ENCODE peak calls at places on chromosomes 6 and 20, in four cellular contexts. P is transverse colon, U is ELR, J is Right ventricle myocardium inferior. K is an unnamed sample.

GRCh38 chr20:59163641-59164530 is at the start of gene ZNF831:
- DNase-seq in P (no peak), U (no peak), J (no peak), K (no peak)

GRCh38 chr20:58890073-58890453 is 37.5 kb downstream of the GNAS start:
- DNase-seq in P (no peak), U (no peak), J (peak), K (no peak)

GRCh38 chr6:82396964-82397761 is 33.5 kb downstream of the TPBG start:
- DNase-seq in P (no peak), U (peak), J (no peak), K (no peak)

GRCh38 chr6:26025894-26026832 is 61.1 kb upstream of the HFE start:
- DNase-seq in P (peak), U (peak), J (peak), K (peak)

GRCh38 chr6:166752928-166753721 is 126.1 kb upstream of the RPS6KA2 start:
- DNase-seq in P (no peak), U (no peak), J (no peak), K (no peak)

GRCh38 chr20:53646550-53646949 is 52.9 kb upstream of the ZNF217 start:
- DNase-seq in P (no peak), U (no peak), J (no peak), K (no peak)

GRCh38 chr6:32666420-32667300 is at the start of gene HLA-DQB1:
- DNase-seq in P (no peak), U (peak), J (no peak), K (no peak)

GRCh38 chr6:6105472-6106036 is 98.8 kb upstream of the NRN1 start:
- DNase-seq in P (no peak), U (no peak), J (no peak), K (no peak)

GRCh38 chr20:62134735-62135231 is 8.4 kb downstream of the PSMA7 start:
- DNase-seq in P (no peak), U (peak), J (peak), K (peak)

GRCh38 chr6:83867527-83868161 is 8.2 kb downstream of the CYB5R4 start:
- DNase-seq in P (peak), U (peak), J (peak), K (no peak)

GRCh38 chr6:3729603-3730344 is 21.7 kb downstream of the PXDC1 start:
- DNase-seq in P (no peak), U (no peak), J (no peak), K (no peak)

GRCh38 chr6:117346142-117346930 is 79.4 kb downstream of the ROS1 start:
- DNase-seq in P (no peak), U (peak), J (no peak), K (no peak)

GRCh38 chr6:134589512-134589911 is 271.6 kb upstream of the SGK1 start:
- DNase-seq in P (no peak), U (peak), J (no peak), K (no peak)

GRCh38 chr6:89985744-89986493 is 91.7 kb downstream of the GJA10 start:
- DNase-seq in P (no peak), U (peak), J (no peak), K (no peak)

GRCh38 chr6:152428126-152428525 is 209.0 kb downstream of the SYNE1 start:
- DNase-seq in P (no peak), U (no peak), J (no peak), K (no peak)

GRCh38 chr6:38021571-38021970 is 202.0 kb downstream of the ZFAND3 start:
- DNase-seq in P (no peak), U (no peak), J (no peak), K (no peak)

GRCh38 chr20:44714701-44715494 is at the start of gene CCN5:
- DNase-seq in P (peak), U (peak), J (peak), K (peak)

GRCh38 chr6:8705435-8706020 is 270.2 kb upstream of the SLC35B3 start:
- DNase-seq in P (no peak), U (no peak), J (no peak), K (peak)

GRCh38 chr6:52724041-52724405 is 39.3 kb downstream of the GSTA2 start:
- DNase-seq in P (no peak), U (peak), J (no peak), K (peak)

GRCh38 chr6:195861-196360 is 96.4 kb upstream of the DUSP22 start:
- DNase-seq in P (no peak), U (no peak), J (no peak), K (no peak)

GRCh38 chr6:31401403-31401802 is 2.0 kb upstream of the MICA start:
- DNase-seq in P (peak), U (peak), J (no peak), K (peak)

GRCh38 chr20:31663838-31664695 is 26.4 kb downstream of the COX4I2 start:
- DNase-seq in P (peak), U (no peak), J (no peak), K (peak)

GRCh38 chr6:157479464-157480303 is 98.7 kb downstream of the ZDHHC14 start:
- DNase-seq in P (no peak), U (no peak), J (no peak), K (peak)

GRCh38 chr20:17304785-17305184 is 77.9 kb downstream of the PCSK2 start:
- DNase-seq in P (no peak), U (no peak), J (no peak), K (no peak)

GRCh38 chr20:63968928-63969760 is 586 bp downstream of the ZNF512B start:
- DNase-seq in P (peak), U (peak), J (peak), K (no peak)

GRCh38 chr6:83132121-83132520 is 60.9 kb downstream of the PGM3 start:
- DNase-seq in P (no peak), U (no peak), J (no peak), K (no peak)

GRCh38 chr20:9817654-9818053 is 21.2 kb downstream of the PAK5 start:
- DNase-seq in P (no peak), U (no peak), J (no peak), K (no peak)

GRCh38 chr6:45192556-45192955 is 135.6 kb upstream of the RUNX2 start:
- DNase-seq in P (no peak), U (peak), J (no peak), K (no peak)

GRCh38 chr20:23116301-23117089 is 30.4 kb upstream of the CD93 start:
- DNase-seq in P (no peak), U (peak), J (no peak), K (no peak)

GRCh38 chr6:111686249-111686997 is 80.7 kb upstream of the TRAF3IP2 start:
- DNase-seq in P (no peak), U (no peak), J (no peak), K (no peak)

GRCh38 chr6:73790572-73790971 is 94.6 kb downstream of the CD109 start:
- DNase-seq in P (no peak), U (no peak), J (no peak), K (no peak)